ENCODE peak calls at places on chromosomes 5 and 9, in seven cellular contexts. One of them, this sample, is unnamed.

GRCh38 chr5:125470503-125470902 is 724.1 kb upstream of the ZNF608 start:
- DNase-seq in foreskin keratinocyte: no peak
- DNase-seq in Right ventricle myocardium inferior: no peak
- DNase-seq in KBM-7: no peak
- DNase-seq in GM12892: no peak
- DNase-seq in foreskin fibroblast: no peak
- DNase-seq in heart left ventricle: no peak
- DNase-seq in this sample: no peak

GRCh38 chr5:163794993-163795392 is 289.6 kb downstream of the MAT2B start:
- DNase-seq in heart left ventricle: no peak
- DNase-seq in GM12892: no peak
- DNase-seq in foreskin fibroblast: no peak
- DNase-seq in KBM-7: no peak
- DNase-seq in foreskin keratinocyte: no peak
- DNase-seq in Right ventricle myocardium inferior: no peak
- DNase-seq in this sample: no peak

GRCh38 chr5:103260951-103261350 is 2.4 kb downstream of the MACIR start:
- DNase-seq in KBM-7: no peak
- DNase-seq in Right ventricle myocardium inferior: no peak
- DNase-seq in foreskin keratinocyte: no peak
- DNase-seq in GM12892: no peak
- DNase-seq in foreskin fibroblast: no peak
- DNase-seq in heart left ventricle: no peak
- DNase-seq in this sample: no peak

GRCh38 chr5:159912033-159912800 is 4.1 kb upstream of the ADRA1B start:
- DNase-seq in GM12892: no peak
- DNase-seq in foreskin fibroblast: peak
- DNase-seq in KBM-7: no peak
- DNase-seq in Right ventricle myocardium inferior: no peak
- DNase-seq in heart left ventricle: no peak
- DNase-seq in foreskin keratinocyte: no peak
- DNase-seq in this sample: no peak

GRCh38 chr9:89357331-89358197 is 39.3 kb downstream of the SECISBP2 start:
- DNase-seq in Right ventricle myocardium inferior: no peak
- DNase-seq in foreskin keratinocyte: no peak
- DNase-seq in heart left ventricle: no peak
- DNase-seq in KBM-7: no peak
- DNase-seq in foreskin fibroblast: no peak
- DNase-seq in GM12892: no peak
- DNase-seq in this sample: no peak

GRCh38 chr5:67648201-67648671 is 451.6 kb upstream of the CD180 start:
- DNase-seq in KBM-7: no peak
- DNase-seq in foreskin keratinocyte: no peak
- DNase-seq in Right ventricle myocardium inferior: peak
- DNase-seq in heart left ventricle: peak
- DNase-seq in foreskin fibroblast: peak
- DNase-seq in GM12892: no peak
- DNase-seq in this sample: no peak

GRCh38 chr5:128674837-128675446 is 136.9 kb upstream of the FBN2 start:
- DNase-seq in heart left ventricle: no peak
- DNase-seq in GM12892: no peak
- DNase-seq in Right ventricle myocardium inferior: no peak
- DNase-seq in KBM-7: peak
- DNase-seq in foreskin fibroblast: peak
- DNase-seq in foreskin keratinocyte: no peak
- DNase-seq in this sample: no peak

GRCh38 chr5:6649186-6649585 is 15.9 kb downstream of the SRD5A1 start:
- DNase-seq in foreskin keratinocyte: no peak
- DNase-seq in foreskin fibroblast: no peak
- DNase-seq in KBM-7: no peak
- DNase-seq in heart left ventricle: no peak
- DNase-seq in Right ventricle myocardium inferior: no peak
- DNase-seq in GM12892: no peak
- DNase-seq in this sample: no peak

GRCh38 chr9:100277166-100277979 is 75.4 kb downstream of the TEX10 start:
- DNase-seq in heart left ventricle: no peak
- DNase-seq in GM12892: no peak
- DNase-seq in Right ventricle myocardium inferior: no peak
- DNase-seq in foreskin fibroblast: peak
- DNase-seq in KBM-7: no peak
- DNase-seq in foreskin keratinocyte: peak
- DNase-seq in this sample: no peak

GRCh38 chr9:132486706-132487350 is 76.8 kb downstream of the CFAP77 start:
- DNase-seq in KBM-7: no peak
- DNase-seq in foreskin keratinocyte: no peak
- DNase-seq in heart left ventricle: no peak
- DNase-seq in foreskin fibroblast: no peak
- DNase-seq in GM12892: no peak
- DNase-seq in Right ventricle myocardium inferior: no peak
- DNase-seq in this sample: no peak

GRCh38 chr5:10018211-10018610 is 231.5 kb downstream of the ATPSCKMT start:
- DNase-seq in KBM-7: no peak
- DNase-seq in foreskin keratinocyte: no peak
- DNase-seq in Right ventricle myocardium inferior: no peak
- DNase-seq in heart left ventricle: no peak
- DNase-seq in foreskin fibroblast: no peak
- DNase-seq in GM12892: no peak
- DNase-seq in this sample: no peak

GRCh38 chr9:129567842-129568559 is 52.9 kb downstream of the C9orf50 start:
- DNase-seq in Right ventricle myocardium inferior: peak
- DNase-seq in heart left ventricle: no peak
- DNase-seq in KBM-7: peak
- DNase-seq in foreskin fibroblast: peak
- DNase-seq in GM12892: no peak
- DNase-seq in foreskin keratinocyte: no peak
- DNase-seq in this sample: no peak

GRCh38 chr5:119063579-119064379 is 7.1 kb upstream of the DMXL1 start:
- DNase-seq in foreskin fibroblast: peak
- DNase-seq in foreskin keratinocyte: no peak
- DNase-seq in KBM-7: peak
- DNase-seq in Right ventricle myocardium inferior: no peak
- DNase-seq in GM12892: no peak
- DNase-seq in heart left ventricle: no peak
- DNase-seq in this sample: no peak

GRCh38 chr5:16773990-16774389 is 157.2 kb upstream of the RETREG1 start:
- DNase-seq in Right ventricle myocardium inferior: no peak
- DNase-seq in foreskin keratinocyte: no peak
- DNase-seq in heart left ventricle: no peak
- DNase-seq in KBM-7: no peak
- DNase-seq in GM12892: no peak
- DNase-seq in foreskin fibroblast: peak
- DNase-seq in this sample: no peak